ENCODE peak calls at places on chromosomes 4 and X, in five cellular contexts. V is GM23248; B is activated CD4-positive, alpha-beta T cell treated with anti-CD3 and anti-CD28 coated beads, Interleukin-2, amount 50 U/mL, for 48 hours; C is tibial artery; L is GM12864. P is an unnamed sample.

GRCh38 chr4:186685744-186686143 is 37.9 kb downstream of the FAT1 start:
- DNase-seq in B (no peak), C (no peak), L (no peak), V (peak), P (peak)

GRCh38 chrX:136608295-136608933 is 39.5 kb upstream of the CD40LG start:
- DNase-seq in L (no peak), C (peak), V (peak), B (peak), P (peak)

GRCh38 chr4:10079951-10080873 is 36.4 kb downstream of the WDR1 start:
- DNase-seq in L (no peak), B (no peak), V (no peak), C (peak), P (no peak)

GRCh38 chr4:20764353-20764752 is 64.1 kb downstream of the PACRGL start:
- DNase-seq in B (no peak), V (peak), L (no peak), C (no peak), P (peak)

GRCh38 chr4:152961752-152962117 is 25.6 kb downstream of the FHDC1 start:
- DNase-seq in L (no peak), C (no peak), V (no peak), B (no peak), P (peak)

GRCh38 chr4:108393870-108394269 is 225.1 kb upstream of the LEF1 start:
- DNase-seq in C (no peak), B (no peak), V (no peak), L (no peak), P (no peak)

GRCh38 chr4:181860157-181860556 is 383.0 kb upstream of the TENM3 start:
- DNase-seq in B (no peak), L (no peak), C (no peak), V (peak), P (peak)

GRCh38 chrX:103640401-103641155 is 11.8 kb downstream of the TCEAL1 start:
- DNase-seq in B (no peak), V (peak), C (no peak), L (no peak), P (peak)

GRCh38 chrX:136839196-136839595 is 41.3 kb downstream of the RBMX start:
- DNase-seq in L (no peak), C (no peak), B (no peak), V (peak), P (peak)

P was measured in iris pigment epithelial cell.